ENCODE peak calls at places on chromosomes 5 and 9, in four cellular contexts. N is sigmoid colon, X is OCI-LY7, A is osteoblast. R is an unnamed sample.

GRCh38 chr5:125258610-125259009 is 512.2 kb upstream of the ZNF608 start:
- DNase-seq in X (no peak), N (no peak), A (no peak), R (no peak)

GRCh38 chr5:151741678-151742423 is 16.6 kb downstream of the ATOX1 start:
- DNase-seq in N (no peak), A (peak; percentile 21), X (no peak), R (peak; percentile 86)

GRCh38 chr9:107422189-107422802 is 67.3 kb downstream of the KLF4 start:
- DNase-seq in N (peak; percentile 75), X (peak; percentile 53), A (peak; percentile 88), R (peak; percentile 85)

GRCh38 chr5:112006721-112007120 is 249.7 kb upstream of the NREP start:
- DNase-seq in A (no peak), X (no peak), N (no peak), R (peak; percentile 61)

GRCh38 chr5:143336485-143336884 is 67.0 kb downstream of the NR3C1 start:
- DNase-seq in A (no peak), N (no peak), X (no peak), R (no peak)

GRCh38 chr9:33524431-33524947 is 438 bp downstream of the ANKRD18B start:
- DNase-seq in X (no peak), N (no peak), A (no peak), R (peak; percentile 28)

GRCh38 chr9:134534661-134535080 is 106.9 kb upstream of the COL5A1 start:
- DNase-seq in X (no peak), A (peak; percentile 31), N (no peak), R (no peak)

GRCh38 chr5:64690417-64691151 is at the start of gene SHISAL2B:
- DNase-seq in X (no peak), N (no peak), A (peak; percentile 78), R (peak; percentile 31)

GRCh38 chr5:56481147-56481997 is 248.2 kb upstream of the ANKRD55 start:
- DNase-seq in N (peak; percentile 76), A (peak; percentile 92), X (peak; percentile 56), R (peak; percentile 64)

GRCh38 chr9:107043886-107044285 is 180.9 kb downstream of the ZNF462 start:
- DNase-seq in X (no peak), A (no peak), N (peak; percentile 69), R (no peak)

GRCh38 chr5:146426853-146427618 is 20.1 kb upstream of the TCERG1 start:
- DNase-seq in N (no peak), A (peak; percentile 86), X (peak; percentile 59), R (peak; percentile 76)

GRCh38 chr5:113520429-113520828 is 6.9 kb downstream of the YTHDC2 start:
- DNase-seq in A (peak; percentile 74), X (no peak), N (no peak), R (peak; percentile 78)

GRCh38 chr5:174317261-174317894 is 271.9 kb downstream of the NSG2 start:
- DNase-seq in N (peak; percentile 55), X (peak; percentile 30), A (peak; percentile 95), R (peak; percentile 74)

GRCh38 chr9:114652776-114653555 is 4.6 kb downstream of the TEX53 start:
- DNase-seq in X (no peak), N (no peak), A (peak; percentile 77), R (peak; percentile 86)

GRCh38 chr5:79642210-79642609 is 30.0 kb downstream of the TENT2 start:
- DNase-seq in N (no peak), A (no peak), X (no peak), R (peak; percentile 44)

GRCh38 chr9:135078361-135078821 is 9.1 kb upstream of the OLFM1 start:
- DNase-seq in A (peak; percentile 58), N (peak; percentile 45), X (no peak), R (no peak)

GRCh38 chr5:115236599-115236998 is 26.1 kb downstream of the PGGT1B start:
- DNase-seq in A (no peak), N (no peak), X (no peak), R (no peak)
- H3K27ac ChIP-seq in A (no peak overlapping the region), N (no peak overlapping the region), X (no peak overlapping the region), R (no peak overlapping the region)

GRCh38 chr5:39053189-39053588 is 21.0 kb downstream of the RICTOR start:
- DNase-seq in A (no peak), X (no peak), N (no peak), R (no peak)
- H3K4me3 ChIP-seq in A (no peak overlapping the region), X (no peak overlapping the region), N (no peak overlapping the region), R (no peak overlapping the region)

GRCh38 chr9:19748278-19749126 is 40.3 kb downstream of the SLC24A2 start:
- DNase-seq in A (no peak), X (no peak), N (no peak), R (peak; percentile 18)
- H3K27ac ChIP-seq in A (no peak overlapping the region), X (no peak overlapping the region), N (no peak overlapping the region), R (no peak overlapping the region)

DNA sequence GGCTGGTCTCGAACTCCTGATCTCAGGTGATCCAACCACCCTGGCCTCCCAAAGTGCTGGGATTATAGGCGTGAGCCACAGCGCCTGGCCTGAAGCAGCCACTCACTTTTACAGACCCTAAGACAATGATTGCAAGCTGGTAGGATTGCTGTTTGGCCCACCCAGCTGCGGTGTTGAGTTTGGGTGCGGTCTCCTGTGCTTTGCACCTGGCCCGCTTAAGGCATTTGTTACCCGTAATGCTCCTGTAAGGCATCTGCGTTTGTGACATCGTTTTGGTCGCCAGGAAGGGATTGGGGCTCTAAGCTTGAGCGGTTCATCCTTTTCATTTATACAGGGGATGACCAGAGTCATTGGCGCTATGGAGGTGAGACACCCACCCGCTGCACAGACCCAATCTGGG is 1.5 kb downstream of the CA9 start:
- DNase-seq in A (no peak), N (no peak), X (no peak), R (no peak)
- H3K4me3 ChIP-seq in A (peak overlapping the region; percentile 68), N (peak overlapping the region; percentile 41), X (no peak overlapping the region), R (peak overlapping the region; percentile 75)

DNA sequence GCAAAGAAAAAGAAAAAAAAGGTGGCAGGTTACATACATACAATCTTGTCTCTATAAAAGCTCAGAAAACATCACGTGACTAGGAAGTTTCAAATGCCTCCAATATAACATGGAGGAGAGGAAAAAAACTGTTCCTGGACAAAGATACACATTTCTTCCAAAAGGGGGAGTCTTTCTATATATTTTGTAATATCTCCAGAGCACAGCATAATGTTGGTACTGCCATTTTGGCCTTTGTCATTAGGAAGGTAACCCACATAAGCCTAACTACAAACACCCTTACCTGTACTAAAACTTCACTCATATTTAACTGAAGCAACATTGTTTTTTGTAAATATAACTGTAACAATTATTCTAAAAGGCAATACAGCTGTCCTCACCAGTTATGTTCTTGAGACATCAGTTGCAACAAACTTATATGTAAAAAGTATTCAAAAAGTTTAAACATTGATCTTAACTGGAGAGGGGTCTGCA is 1.2 kb upstream of the BTF3 start:
- DNase-seq in A (peak; percentile 88), X (peak; percentile 75), N (no peak), R (peak; percentile 75)
- H3K27ac ChIP-seq in A (peak overlapping the region; percentile 97), X (peak overlapping the region; percentile 69), N (peak overlapping the region; percentile 96), R (peak overlapping the region; percentile 85)

GRCh38 chr9:80158150-80158549 is 586.4 kb downstream of the TLE4 start:
- DNase-seq in A (no peak), X (no peak), N (no peak), R (no peak)
- H3K4me3 ChIP-seq in A (no peak overlapping the region), X (no peak overlapping the region), N (no peak overlapping the region), R (no peak overlapping the region)

GRCh38 chr9:128703616-128704355 is 1.5 kb downstream of the PKN3 start:
- DNase-seq in A (peak; percentile 62), N (peak; percentile 68), X (no peak), R (no peak)
- H3K27ac ChIP-seq in A (no peak overlapping the region), N (peak overlapping the region; percentile 69), X (no peak overlapping the region), R (no peak overlapping the region)

GRCh38 chr5:149826574-149826973 is 96.5 kb downstream of the PPARGC1B start:
- DNase-seq in X (no peak), A (no peak), N (peak; percentile 84), R (no peak)

GRCh38 chr5:149823350-149823749 is 93.2 kb downstream of the PPARGC1B start:
- DNase-seq in N (no peak), X (no peak), A (no peak), R (no peak)

GRCh38 chr5:149824851-149825250 is 94.7 kb downstream of the PPARGC1B start:
- DNase-seq in N (peak; percentile 96), A (no peak), X (no peak), R (no peak)

GRCh38 chr5:149822310-149822709 is 92.2 kb downstream of the PPARGC1B start:
- DNase-seq in X (no peak), N (no peak), A (no peak), R (no peak)

DNA sequence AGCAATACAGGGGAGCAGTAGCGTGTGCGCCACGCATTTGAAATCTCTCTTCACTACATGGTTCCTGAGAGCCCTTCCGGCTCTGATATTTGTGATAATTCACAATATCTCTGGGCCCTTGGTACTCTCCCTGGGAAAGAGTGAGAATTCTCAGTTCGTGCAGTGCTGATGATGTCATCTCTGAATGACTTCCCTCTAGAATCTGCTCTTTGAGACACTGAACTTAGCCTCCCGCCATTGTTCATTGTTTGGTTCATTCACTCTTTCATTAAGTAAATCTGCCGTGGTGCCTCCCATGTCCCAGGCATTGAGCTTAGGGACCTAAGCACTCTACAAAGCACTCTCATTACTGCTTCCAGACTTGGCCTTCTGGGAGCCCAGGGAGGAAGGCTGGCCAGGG is 94.0 kb downstream of the PPARGC1B start:
- DNase-seq in X (no peak), A (no peak), N (no peak), R (no peak)
- H3K4me3 ChIP-seq in X (no peak overlapping the region), A (no peak overlapping the region), N (no peak overlapping the region), R (no peak overlapping the region)

GRCh38 chr5:36662291-36662851 is 56.0 kb downstream of the SLC1A3 start:
- DNase-seq in A (no peak), N (no peak), X (no peak), R (no peak)

GRCh38 chr5:36658016-36658415 is 51.6 kb downstream of the SLC1A3 start:
- DNase-seq in X (no peak), A (no peak), N (no peak), R (peak; percentile 28)

GRCh38 chr5:36661446-36662220 is 55.2 kb downstream of the SLC1A3 start:
- DNase-seq in A (no peak), N (no peak), X (no peak), R (no peak)

GRCh38 chr5:36659406-36659805 is 53.0 kb downstream of the SLC1A3 start:
- DNase-seq in A (no peak), X (no peak), N (no peak), R (no peak)

DNA sequence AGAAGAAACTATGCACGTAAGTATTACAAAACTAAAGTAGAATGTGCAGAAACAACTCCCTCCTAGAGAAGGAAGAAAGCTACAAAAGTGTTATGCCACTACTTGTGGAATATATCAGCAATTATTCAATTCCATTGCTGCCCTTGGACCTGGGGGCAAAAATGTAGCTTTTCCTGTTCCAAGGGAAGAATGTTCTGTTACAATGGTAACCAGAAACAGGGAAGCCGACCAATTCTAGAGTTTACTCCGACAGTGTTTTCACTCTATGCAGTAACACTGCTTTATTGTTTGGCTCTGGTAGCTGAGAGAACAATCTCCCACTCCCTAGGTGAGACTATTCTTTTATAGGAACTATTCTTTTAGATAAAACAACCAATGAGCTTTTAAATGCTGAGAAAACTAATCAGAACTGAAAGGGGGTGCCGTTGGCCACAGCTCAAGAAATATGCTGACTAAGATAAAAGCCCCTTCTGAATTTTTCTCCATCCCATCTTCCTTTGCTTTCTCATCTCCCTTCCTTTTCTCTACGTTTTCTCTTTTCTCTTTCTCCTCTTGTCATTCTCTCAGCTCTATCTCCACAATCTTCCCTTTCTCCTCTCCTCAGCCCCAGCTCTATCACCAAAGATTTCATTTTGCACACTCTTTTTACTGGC is 54.1 kb downstream of the SLC1A3 start:
- DNase-seq in N (no peak), X (no peak), A (no peak), R (no peak)
- H3K27ac ChIP-seq in N (no peak overlapping the region), X (no peak overlapping the region), A (no peak overlapping the region), R (no peak overlapping the region)